ENCODE peak calls at places on chromosomes 12 and 14, in five cellular contexts. I is ascending aorta, R is left ventricle myocardium inferior, Z is PC-3, B is K562. J is an unnamed sample. For H3K4me1, the result is how much of the 10 kb centered on the place peaks cover.

GRCh38 chr12:49838973-49839633 is 3.8 kb downstream of the BCDIN3D start:
- DNase-seq in I (no peak), R (no peak), Z (peak), B (peak), J (peak)

GRCh38 chr12:105580841-105581352 is 250.4 kb downstream of the C12orf75 start:
- DNase-seq in I (no peak), R (no peak), Z (peak), B (no peak), J (no peak)

GRCh38 chr14:86575141-86575540 is 1045.2 kb downstream of the FLRT2 start:
- DNase-seq in I (no peak), R (no peak), Z (no peak), B (no peak), J (peak)

GRCh38 chr12:116152268-116152667 is 125.2 kb downstream of the MED13L start:
- DNase-seq in I (no peak), R (no peak), Z (no peak), B (no peak), J (peak)

GRCh38 chr14:105927094-105927475 is 400.7 kb downstream of the TMEM121 start:
- DNase-seq in I (no peak), R (no peak), Z (no peak), B (peak), J (no peak)

GRCh38 chr12:109763201-109763841 is 49.7 kb downstream of the FAM222A start:
- DNase-seq in I (no peak), R (no peak), Z (peak), B (no peak), J (peak)

GRCh38 chr14:102146423-102146822 is 6.7 kb downstream of the WDR20 start:
- DNase-seq in I (no peak), R (no peak), Z (no peak), B (no peak), J (no peak)

GRCh38 chr14:103561381-103562134 is 899 bp downstream of the BAG5 start:
- DNase-seq in I (no peak), R (peak), Z (peak), B (no peak), J (peak)

GRCh38 chr14:99779751-99780150 is 13.5 kb upstream of the EML1 start:
- DNase-seq in I (no peak), R (no peak), Z (peak), B (no peak), J (no peak)

GRCh38 chr12:103198499-103198898 is 241.0 kb downstream of the ASCL1 start:
- DNase-seq in I (no peak), R (no peak), Z (no peak), B (no peak), J (no peak)

GRCh38 chr12:48307269-48307668 is 43.5 kb downstream of the ZNF641 start:
- DNase-seq in I (no peak), R (no peak), Z (no peak), B (no peak), J (no peak)

GRCh38 chr14:44170099-44170498 is 337.0 kb downstream of the FSCB start:
- DNase-seq in I (no peak), R (no peak), Z (peak), B (no peak), J (peak)

GRCh38 chr12:4153343-4153892 is 120.1 kb upstream of the CCND2 start:
- DNase-seq in I (no peak), R (no peak), Z (no peak), B (peak), J (no peak)

GRCh38 chr12:99259040-99259934 is 388.3 kb upstream of the GARIN6 start:
- DNase-seq in I (no peak), R (no peak), Z (no peak), B (no peak), J (peak)

GRCh38 chr14:30638926-30639325 is 16.8 kb downstream of the SCFD1 start:
- DNase-seq in I (no peak), R (no peak), Z (no peak), B (no peak), J (peak)

GRCh38 chr12:10941916-10942607 is 3.0 kb upstream of the TAS2R14 start:
- DNase-seq in I (no peak), R (no peak), Z (peak), B (no peak), J (no peak)

GRCh38 chr12:14394317-14395058 is 29.0 kb downstream of the ATF7IP start:
- DNase-seq in I (no peak), R (no peak), Z (peak), B (peak), J (peak)

GRCh38 chr12:117514016-117514415 is 152.6 kb upstream of the NOS1 start:
- DNase-seq in I (no peak), R (no peak), Z (no peak), B (no peak), J (no peak)

GRCh38 chr12:112944028-112944690 is 5.9 kb downstream of the OAS3 start:
- DNase-seq in I (no peak), R (no peak), Z (no peak), B (no peak), J (no peak)

GRCh38 chr14:106347890-106348755 is 821.7 kb downstream of the TMEM121 start:
- DNase-seq in I (no peak), R (no peak), Z (no peak), B (no peak), J (no peak)

GRCh38 chr12:95908573-95908972 is 33.8 kb downstream of the CCDC38 start:
- DNase-seq in I (no peak), R (no peak), Z (peak), B (no peak), J (no peak)

GRCh38 chr12:76880156-76881023 is 1.6 kb upstream of the CSRP2 start:
- DNase-seq in I (no peak), R (no peak), Z (no peak), B (no peak), J (peak)

GRCh38 chr14:99035268-99035667 is 236.7 kb downstream of the BCL11B start:
- DNase-seq in I (no peak), R (peak), Z (no peak), B (no peak), J (peak)

GRCh38 chr12:91792597-91792996 is 353.0 kb downstream of the BTG1 start:
- DNase-seq in I (no peak), R (no peak), Z (no peak), B (no peak), J (no peak)

GRCh38 chr14:23604675-23605170 is 26.1 kb upstream of the JPH4 start:
- DNase-seq in I (no peak), R (no peak), Z (no peak), B (no peak), J (no peak)

GRCh38 chr12:22687677-22688076 is 62.7 kb downstream of the ETNK1 start:
- DNase-seq in I (no peak), R (no peak), Z (peak), B (no peak), J (peak)

GRCh38 chr12:39012870-39013269 is 107.5 kb upstream of the CPNE8 start:
- DNase-seq in I (no peak), R (no peak), Z (peak), B (no peak), J (no peak)

DNA sequence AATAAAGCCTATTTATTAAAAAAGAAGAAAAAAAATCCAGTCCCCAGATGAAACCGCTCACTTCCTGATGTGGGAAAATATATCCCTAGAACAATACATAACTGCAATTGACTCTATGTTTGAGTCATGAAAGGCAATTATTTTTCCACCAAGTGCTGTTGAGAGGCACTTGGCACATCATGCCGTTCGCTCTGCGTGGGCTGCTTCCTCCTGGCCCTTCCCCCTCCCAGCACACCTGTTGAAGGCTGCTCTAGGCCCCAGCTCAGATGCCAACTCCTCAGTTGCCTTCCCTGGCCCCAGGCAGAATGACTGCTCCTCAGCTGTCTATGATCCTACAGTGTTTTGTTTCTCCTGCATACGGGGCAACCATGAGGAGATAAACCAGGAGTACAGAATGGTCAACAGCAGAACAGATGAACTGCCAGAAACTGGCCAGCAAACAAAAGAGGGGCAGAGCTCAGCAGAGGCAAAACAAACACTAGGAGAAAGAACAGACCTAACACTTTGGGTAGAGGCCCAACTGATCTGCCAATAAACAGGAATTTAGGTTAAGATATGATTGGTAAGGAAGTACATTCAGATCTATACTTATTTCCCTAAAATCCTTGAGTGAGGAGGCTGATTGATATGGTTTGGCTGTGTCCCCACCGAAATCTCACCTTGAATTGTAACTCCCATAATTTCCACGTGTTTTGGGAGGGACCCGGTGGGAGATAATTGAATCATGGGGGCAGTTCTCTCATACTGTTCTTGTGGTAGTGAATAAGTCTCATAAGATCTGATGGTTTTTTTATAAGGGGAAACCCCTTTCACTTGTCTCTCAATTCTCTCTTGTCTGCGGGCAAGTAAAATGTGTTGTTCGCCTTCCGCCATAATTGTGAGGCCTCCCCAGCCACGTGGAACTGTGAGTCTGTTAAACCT is 58.7 kb downstream of the SLC38A1 start:
- DNase-seq in I (no peak), R (peak), Z (peak), B (no peak), J (peak)
- H3K4me1 ChIP-seq in I (under half), R (half or more), Z (under half), B (under half), J (half or more)

GRCh38 chr14:45194964-45195363 is 58.0 kb downstream of the MIS18BP1 start:
- DNase-seq in I (no peak), R (no peak), Z (no peak), B (no peak), J (no peak)
- H3K4me3 ChIP-seq in I (no peak), R (no peak), Z (no peak), B (no peak), J (no peak)

DNA sequence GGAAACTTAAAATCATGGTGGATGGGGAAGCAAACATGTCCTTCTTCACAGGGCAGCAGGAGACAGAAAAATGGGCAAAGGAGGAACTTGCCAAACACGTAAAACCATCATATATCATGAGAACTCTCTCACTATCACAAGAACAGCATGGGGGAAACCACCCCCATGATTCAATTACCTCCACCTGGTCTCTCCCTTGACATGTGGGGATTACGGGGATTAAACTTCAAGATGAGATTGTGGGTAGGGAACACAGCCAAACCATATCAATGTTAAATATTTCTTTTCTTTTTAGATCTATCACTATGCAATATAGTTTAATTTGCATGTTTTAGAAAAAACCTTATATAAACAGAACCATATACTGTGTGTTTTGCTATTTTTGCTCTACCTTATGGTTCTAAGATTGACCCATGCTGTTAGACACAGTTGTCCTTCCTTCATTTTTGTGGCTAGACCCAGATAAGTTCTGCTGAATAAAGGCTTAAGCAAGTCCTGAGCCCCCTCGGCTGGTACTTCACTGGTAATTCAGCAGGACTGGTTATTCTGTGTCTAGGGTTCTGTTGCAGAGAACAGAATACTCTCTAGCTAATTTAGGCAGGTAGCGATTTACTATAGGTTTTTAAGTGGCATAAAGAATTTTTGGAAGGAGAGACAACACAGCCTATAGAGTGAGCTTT is 253.7 kb upstream of the HMGA2 start:
- DNase-seq in I (no peak), R (no peak), Z (no peak), B (no peak), J (no peak)
- H3K27ac ChIP-seq in I (no peak), R (no peak), Z (no peak), B (no peak), J (no peak)

DNA sequence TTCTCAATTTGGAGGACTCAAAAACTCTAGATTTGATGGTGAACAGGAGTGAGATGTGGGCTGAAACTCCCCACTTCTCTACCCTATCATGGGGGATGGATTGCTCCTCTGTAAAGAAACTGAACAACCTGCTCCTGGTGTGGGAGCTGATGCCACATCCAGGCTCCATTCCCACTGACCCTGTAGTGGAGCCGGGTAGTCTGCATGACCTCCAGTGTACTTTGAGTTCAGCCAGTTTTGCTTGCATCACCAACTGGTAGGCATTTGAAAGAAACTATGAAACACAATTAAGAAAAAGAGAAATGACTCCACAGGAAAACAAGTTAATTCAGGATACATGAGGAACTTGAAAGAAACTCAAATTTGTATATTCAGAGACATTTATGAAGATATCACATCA is 27.3 kb upstream of the EMP1 start:
- DNase-seq in I (no peak), R (no peak), Z (no peak), B (no peak), J (no peak)
- H3K4me1 ChIP-seq in I (under half), R (under half), Z (half or more), B (under half), J (under half)